ENCODE peak calls at places on chromosomes 1 and 21, in four cellular contexts. P, U, H and F are unnamed samples.

GRCh38 chr1:27872802-27873665 is 690 bp downstream of the THEMIS2 start:
- DNase-seq in U (no peak), P (no peak), H (no peak), F (no peak)

GRCh38 chr1:25523512-25523911 is 19.9 kb upstream of the LDLRAP1 start:
- DNase-seq in H (no peak), U (no peak), P (no peak), F (no peak)

GRCh38 chr1:54888080-54888733 is 1.2 kb upstream of the DHCR24 start:
- DNase-seq in U (no peak), H (no peak), P (no peak), F (no peak)

GRCh38 chr1:93770640-93771039 is 89.0 kb upstream of the BCAR3 start:
- DNase-seq in H (no peak), P (no peak), U (no peak), F (no peak)

GRCh38 chr1:38287036-38287435 is 240.4 kb upstream of the POU3F1 start:
- DNase-seq in H (no peak), U (no peak), P (no peak), F (no peak)

GRCh38 chr1:3732747-3733602 is 19.3 kb upstream of the CCDC27 start:
- DNase-seq in P (no peak), U (no peak), H (no peak), F (no peak)

GRCh38 chr21:31326478-31327247 is 17.4 kb downstream of the TIAM1 start:
- DNase-seq in P (no peak), H (no peak), U (no peak), F (no peak)

GRCh38 chr1:204573563-204573925 is 57.3 kb downstream of the MDM4 start:
- DNase-seq in P (no peak), H (no peak), U (no peak), F (no peak)

GRCh38 chr21:46639489-46640386 is 4.3 kb downstream of the PRMT2 start:
- DNase-seq in P (no peak), H (no peak), U (no peak), F (no peak)

GRCh38 chr1:204983121-204983520 is 59.9 kb upstream of the CNTN2 start:
- DNase-seq in U (no peak), P (no peak), H (no peak), F (no peak)

GRCh38 chr1:31243451-31244286 is 4.0 kb upstream of the NKAIN1 start:
- DNase-seq in P (no peak), U (no peak), H (no peak), F (no peak)

GRCh38 chr21:15057290-15057689 is 7.5 kb downstream of the NRIP1 start:
- DNase-seq in H (peak; percentile 43), U (no peak), P (no peak), F (no peak)